ENCODE peak calls at places on chromosomes 3 and 15, in six cellular contexts. One of them, this sample, is unnamed.

GRCh38 chr15:92780816-92781215 is 119.3 kb upstream of the CHD2 start:
- DNase-seq in mesenchymal stem cell: no peak
- DNase-seq in stomach: no peak
- DNase-seq in bronchial epithelial cell: no peak
- DNase-seq in A549: no peak
- DNase-seq in OCI-LY7: no peak
- DNase-seq in this sample: no peak

GRCh38 chr3:119357190-119357589 is 63.0 kb downstream of the ARHGAP31 start:
- DNase-seq in mesenchymal stem cell: no peak
- DNase-seq in stomach: no peak
- DNase-seq in bronchial epithelial cell: peak
- DNase-seq in A549: no peak
- DNase-seq in OCI-LY7: no peak
- DNase-seq in this sample: no peak

GRCh38 chr15:80179025-80179759 is 26.4 kb downstream of the FAH start:
- DNase-seq in mesenchymal stem cell: peak
- DNase-seq in stomach: peak
- DNase-seq in bronchial epithelial cell: peak
- DNase-seq in A549: peak
- DNase-seq in OCI-LY7: no peak
- DNase-seq in this sample: no peak

GRCh38 chr3:152267831-152268500 is 763 bp upstream of the MBNL1 start:
- DNase-seq in mesenchymal stem cell: no peak
- DNase-seq in stomach: no peak
- DNase-seq in bronchial epithelial cell: peak
- DNase-seq in A549: no peak
- DNase-seq in OCI-LY7: no peak
- DNase-seq in this sample: no peak

GRCh38 chr3:188391597-188391996 is 237.6 kb downstream of the LPP start:
- DNase-seq in mesenchymal stem cell: no peak
- DNase-seq in stomach: no peak
- DNase-seq in bronchial epithelial cell: no peak
- DNase-seq in A549: no peak
- DNase-seq in OCI-LY7: no peak
- DNase-seq in this sample: no peak

GRCh38 chr3:39809181-39809994 is at the start of gene MYRIP:
- DNase-seq in mesenchymal stem cell: no peak
- DNase-seq in stomach: peak
- DNase-seq in bronchial epithelial cell: no peak
- DNase-seq in A549: peak
- DNase-seq in OCI-LY7: no peak
- DNase-seq in this sample: peak

GRCh38 chr15:74406992-74407705 is 26.6 kb downstream of the SEMA7A start:
- DNase-seq in mesenchymal stem cell: peak
- DNase-seq in stomach: no peak
- DNase-seq in bronchial epithelial cell: peak
- DNase-seq in A549: peak
- DNase-seq in OCI-LY7: no peak
- DNase-seq in this sample: no peak

GRCh38 chr15:64536244-64536836 is 76.0 kb downstream of the ZNF609 start:
- DNase-seq in mesenchymal stem cell: peak
- DNase-seq in stomach: no peak
- DNase-seq in bronchial epithelial cell: peak
- DNase-seq in A549: peak
- DNase-seq in OCI-LY7: no peak
- DNase-seq in this sample: no peak

GRCh38 chr15:35349916-35350315 is 196.0 kb downstream of the DPH6 start:
- DNase-seq in mesenchymal stem cell: no peak
- DNase-seq in stomach: no peak
- DNase-seq in bronchial epithelial cell: peak
- DNase-seq in A549: no peak
- DNase-seq in OCI-LY7: no peak
- DNase-seq in this sample: no peak

GRCh38 chr3:184526158-184526483 is 35.5 kb upstream of the EPHB3 start:
- DNase-seq in mesenchymal stem cell: no peak
- DNase-seq in stomach: no peak
- DNase-seq in bronchial epithelial cell: no peak
- DNase-seq in A549: no peak
- DNase-seq in OCI-LY7: no peak
- DNase-seq in this sample: no peak

GRCh38 chr3:50112462-50112861 is 23.7 kb downstream of the RBM5 start:
- DNase-seq in mesenchymal stem cell: peak
- DNase-seq in stomach: no peak
- DNase-seq in bronchial epithelial cell: no peak
- DNase-seq in A549: no peak
- DNase-seq in OCI-LY7: no peak
- DNase-seq in this sample: no peak

GRCh38 chr3:51955893-51956770 is 951 bp downstream of the GPR62 start:
- DNase-seq in mesenchymal stem cell: peak
- DNase-seq in stomach: peak
- DNase-seq in bronchial epithelial cell: peak
- DNase-seq in A549: no peak
- DNase-seq in OCI-LY7: peak
- DNase-seq in this sample: no peak

GRCh38 chr3:141250342-141250741 is 18.7 kb downstream of the PXYLP1 start:
- DNase-seq in mesenchymal stem cell: no peak
- DNase-seq in stomach: no peak
- DNase-seq in bronchial epithelial cell: no peak
- DNase-seq in A549: no peak
- DNase-seq in OCI-LY7: no peak
- DNase-seq in this sample: no peak

GRCh38 chr3:195800240-195800639 is 11.5 kb downstream of the MUC4 start:
- DNase-seq in mesenchymal stem cell: no peak
- DNase-seq in stomach: no peak
- DNase-seq in bronchial epithelial cell: no peak
- DNase-seq in A549: no peak
- DNase-seq in OCI-LY7: no peak
- DNase-seq in this sample: no peak

GRCh38 chr3:115537669-115538068 is 85.6 kb upstream of the GAP43 start:
- DNase-seq in mesenchymal stem cell: no peak
- DNase-seq in stomach: no peak
- DNase-seq in bronchial epithelial cell: no peak
- DNase-seq in A549: no peak
- DNase-seq in OCI-LY7: no peak
- DNase-seq in this sample: no peak

GRCh38 chr15:45130291-45131000 is 652 bp downstream of the DUOX1 start:
- DNase-seq in mesenchymal stem cell: no peak
- DNase-seq in stomach: no peak
- DNase-seq in bronchial epithelial cell: no peak
- DNase-seq in A549: no peak
- DNase-seq in OCI-LY7: no peak
- DNase-seq in this sample: no peak

GRCh38 chr3:33751320-33751719 is 33.3 kb upstream of the CLASP2 start:
- DNase-seq in mesenchymal stem cell: no peak
- DNase-seq in stomach: no peak
- DNase-seq in bronchial epithelial cell: no peak
- DNase-seq in A549: no peak
- DNase-seq in OCI-LY7: no peak
- DNase-seq in this sample: no peak

GRCh38 chr3:108127301-108127988 is 36.6 kb upstream of the CD47 start:
- DNase-seq in mesenchymal stem cell: no peak
- DNase-seq in stomach: no peak
- DNase-seq in bronchial epithelial cell: peak
- DNase-seq in A549: no peak
- DNase-seq in OCI-LY7: peak
- DNase-seq in this sample: peak

GRCh38 chr15:22980189-22981136 is at the start of gene CYFIP1:
- DNase-seq in mesenchymal stem cell: peak
- DNase-seq in stomach: peak
- DNase-seq in bronchial epithelial cell: peak
- DNase-seq in A549: peak
- DNase-seq in OCI-LY7: no peak
- DNase-seq in this sample: peak

GRCh38 chr15:101323793-101324505 is 28.9 kb upstream of the SNRPA1 start:
- DNase-seq in mesenchymal stem cell: no peak
- DNase-seq in stomach: no peak
- DNase-seq in bronchial epithelial cell: no peak
- DNase-seq in A549: no peak
- DNase-seq in OCI-LY7: no peak
- DNase-seq in this sample: peak

GRCh38 chr3:188568750-188569149 is 414.8 kb downstream of the LPP start:
- DNase-seq in mesenchymal stem cell: no peak
- DNase-seq in stomach: no peak
- DNase-seq in bronchial epithelial cell: no peak
- DNase-seq in A549: no peak
- DNase-seq in OCI-LY7: no peak
- DNase-seq in this sample: no peak

GRCh38 chr3:197021231-197021630 is 8.4 kb downstream of the MELTF start:
- DNase-seq in mesenchymal stem cell: no peak
- DNase-seq in stomach: peak
- DNase-seq in bronchial epithelial cell: no peak
- DNase-seq in A549: no peak
- DNase-seq in OCI-LY7: no peak
- DNase-seq in this sample: no peak

GRCh38 chr3:38372214-38372601 is 25.6 kb downstream of the XYLB start:
- DNase-seq in mesenchymal stem cell: no peak
- DNase-seq in stomach: no peak
- DNase-seq in bronchial epithelial cell: no peak
- DNase-seq in A549: no peak
- DNase-seq in OCI-LY7: no peak
- DNase-seq in this sample: no peak

DNA sequence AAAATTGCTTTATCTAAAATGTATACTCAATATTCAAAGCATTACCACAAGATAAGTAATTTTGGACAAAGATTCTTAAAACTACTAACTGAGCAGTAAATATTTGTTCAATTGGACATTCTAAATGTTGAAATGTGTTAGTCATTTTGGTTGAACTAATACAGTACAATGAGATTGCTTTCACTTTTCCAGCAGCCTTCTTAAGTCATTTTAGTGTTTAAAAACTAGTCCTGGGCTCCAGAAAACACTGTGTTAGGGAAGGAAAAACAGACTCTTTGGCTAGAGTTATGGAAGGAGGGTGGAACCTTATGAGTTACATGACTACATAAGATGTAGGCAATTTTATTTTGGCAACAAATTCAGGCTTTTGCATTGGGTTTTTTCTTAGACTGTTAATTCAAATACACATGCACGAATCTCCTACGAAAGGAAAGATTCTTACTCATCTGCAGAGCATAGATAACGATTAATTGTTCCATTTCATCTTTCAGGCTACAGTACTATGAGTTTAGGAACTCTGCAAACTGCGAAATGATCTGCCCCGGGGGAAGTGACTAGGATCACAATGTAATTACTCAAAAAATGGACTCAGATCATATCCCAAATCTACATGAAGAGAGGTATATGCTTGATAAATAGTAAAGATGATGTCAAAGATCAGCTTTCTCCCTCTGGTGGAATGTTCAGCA is 492.8 kb upstream of the MDFIC2 start:
- DNase-seq in mesenchymal stem cell: peak
- DNase-seq in stomach: no peak
- DNase-seq in bronchial epithelial cell: peak
- DNase-seq in A549: no peak
- DNase-seq in OCI-LY7: no peak
- DNase-seq in this sample: no peak
- H3K4me3 ChIP-seq in mesenchymal stem cell: no peak
- H3K4me3 ChIP-seq in stomach: no peak
- H3K4me3 ChIP-seq in bronchial epithelial cell: no peak
- H3K4me3 ChIP-seq in A549: no peak
- H3K4me3 ChIP-seq in OCI-LY7: no peak
- H3K4me3 ChIP-seq in this sample: no peak

GRCh38 chr3:88151358-88151757 is 1.6 kb downstream of the C3orf38 start:
- DNase-seq in mesenchymal stem cell: peak
- DNase-seq in stomach: no peak
- DNase-seq in bronchial epithelial cell: peak
- DNase-seq in A549: no peak
- DNase-seq in OCI-LY7: peak
- DNase-seq in this sample: no peak
- H3K4me3 ChIP-seq in mesenchymal stem cell: no peak
- H3K4me3 ChIP-seq in stomach: peak
- H3K4me3 ChIP-seq in bronchial epithelial cell: peak
- H3K4me3 ChIP-seq in A549: peak
- H3K4me3 ChIP-seq in OCI-LY7: peak
- H3K4me3 ChIP-seq in this sample: peak

DNA sequence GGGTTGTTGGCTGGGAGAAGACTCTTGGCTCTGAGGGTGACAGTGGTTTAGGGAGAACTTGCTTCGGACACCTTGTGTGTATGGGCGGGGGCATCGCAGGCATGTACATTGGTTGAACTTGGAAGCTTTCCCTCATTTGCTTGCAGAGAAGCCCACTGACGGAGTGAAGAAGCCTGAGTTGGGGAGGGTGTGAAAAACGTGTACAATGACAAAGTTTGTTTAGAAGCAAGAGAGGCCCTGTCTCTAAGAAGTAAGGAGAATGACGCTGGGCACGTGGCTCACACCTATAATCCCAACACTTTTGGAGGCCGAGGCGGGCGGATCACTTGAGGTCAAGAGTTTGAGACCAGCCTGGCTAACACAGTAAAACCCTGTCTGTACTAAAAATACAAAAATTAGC is 13.7 kb downstream of the LIMD1 start:
- DNase-seq in mesenchymal stem cell: no peak
- DNase-seq in stomach: no peak
- DNase-seq in bronchial epithelial cell: no peak
- DNase-seq in A549: no peak
- DNase-seq in OCI-LY7: no peak
- DNase-seq in this sample: peak
- H3K4me3 ChIP-seq in mesenchymal stem cell: no peak
- H3K4me3 ChIP-seq in stomach: no peak
- H3K4me3 ChIP-seq in bronchial epithelial cell: no peak
- H3K4me3 ChIP-seq in A549: no peak
- H3K4me3 ChIP-seq in OCI-LY7: no peak
- H3K4me3 ChIP-seq in this sample: no peak

GRCh38 chr15:56804908-56805307 is 71.6 kb upstream of the ZNF280D start:
- DNase-seq in mesenchymal stem cell: no peak
- DNase-seq in stomach: no peak
- DNase-seq in bronchial epithelial cell: no peak
- DNase-seq in A549: no peak
- DNase-seq in OCI-LY7: no peak
- DNase-seq in this sample: no peak

GRCh38 chr15:56806147-56806536 is 72.8 kb upstream of the ZNF280D start:
- DNase-seq in mesenchymal stem cell: no peak
- DNase-seq in stomach: no peak
- DNase-seq in bronchial epithelial cell: no peak
- DNase-seq in A549: no peak
- DNase-seq in OCI-LY7: no peak
- DNase-seq in this sample: no peak

GRCh38 chr15:56805466-56806146 is 72.3 kb upstream of the ZNF280D start:
- DNase-seq in mesenchymal stem cell: peak
- DNase-seq in stomach: no peak
- DNase-seq in bronchial epithelial cell: peak
- DNase-seq in A549: peak
- DNase-seq in OCI-LY7: no peak
- DNase-seq in this sample: no peak

GRCh38 chr15:56802164-56802563 is 68.9 kb upstream of the ZNF280D start:
- DNase-seq in mesenchymal stem cell: no peak
- DNase-seq in stomach: no peak
- DNase-seq in bronchial epithelial cell: no peak
- DNase-seq in A549: no peak
- DNase-seq in OCI-LY7: no peak
- DNase-seq in this sample: no peak

DNA sequence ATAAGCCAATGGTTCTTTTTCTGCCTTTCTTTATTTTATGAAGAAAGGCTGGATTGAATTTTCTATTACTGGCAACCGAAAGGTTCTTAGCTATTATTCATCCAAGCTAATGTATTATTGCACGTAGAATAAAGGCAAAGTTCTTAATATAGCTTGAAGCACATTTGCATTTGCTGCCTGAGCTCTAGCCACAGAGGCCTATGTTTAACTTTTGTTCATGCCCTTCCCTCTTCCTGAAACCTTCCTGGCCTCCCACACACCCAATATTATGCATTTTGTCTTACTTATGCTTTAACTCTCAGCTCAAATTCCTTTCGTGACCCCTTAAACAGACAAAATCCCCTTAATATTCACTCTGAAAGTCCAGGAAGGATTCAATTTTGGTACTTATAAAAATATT is 71.0 kb upstream of the ZNF280D start:
- DNase-seq in mesenchymal stem cell: no peak
- DNase-seq in stomach: no peak
- DNase-seq in bronchial epithelial cell: no peak
- DNase-seq in A549: no peak
- DNase-seq in OCI-LY7: peak
- DNase-seq in this sample: no peak
- H3K4me3 ChIP-seq in mesenchymal stem cell: no peak
- H3K4me3 ChIP-seq in stomach: no peak
- H3K4me3 ChIP-seq in bronchial epithelial cell: no peak
- H3K4me3 ChIP-seq in A549: no peak
- H3K4me3 ChIP-seq in OCI-LY7: peak
- H3K4me3 ChIP-seq in this sample: no peak

This sample was measured in spleen.